ENCODE peak calls at places on chromosomes 11 and 22, in five cellular contexts. V is aorta; D is stomach; O is CD8-positive, alpha-beta memory T cell; P is IMR-90. U is an unnamed sample. For H3K4me1 and H3K9me3, the result is how much of the 10 kb centered on the place peaks cover.

GRCh38 chr11:116825854-116826750 is 3.0 kb upstream of the APOA4 start:
- DNase-seq in V (no peak), D (no peak), O (no peak), P (no peak), U (no peak)

GRCh38 chr11:130904380-130904779 is 11.9 kb downstream of the SNX19 start:
- DNase-seq in V (no peak), D (no peak), O (no peak), P (no peak), U (no peak)

GRCh38 chr11:18768472-18768901 is 23.1 kb downstream of the PTPN5 start:
- DNase-seq in V (no peak), D (no peak), O (no peak), P (no peak), U (no peak)

GRCh38 chr11:13384837-13385417 is 78.1 kb downstream of the BTBD10 start:
- DNase-seq in V (no peak), D (no peak), O (no peak), P (peak), U (no peak)

GRCh38 chr11:117795726-117796455 is 1.1 kb downstream of the DSCAML1 start:
- DNase-seq in V (no peak), D (no peak), O (no peak), P (no peak), U (no peak)

GRCh38 chr22:25881353-25881752 is 139.4 kb downstream of the MYO18B start:
- DNase-seq in V (no peak), D (no peak), O (no peak), P (no peak), U (no peak)

GRCh38 chr22:37431366-37431765 is 4.1 kb upstream of the ELFN2 start:
- DNase-seq in V (no peak), D (no peak), O (no peak), P (peak), U (no peak)

GRCh38 chr22:30507670-30508069 is 2.2 kb upstream of the SEC14L4 start:
- DNase-seq in V (no peak), D (no peak), O (no peak), P (no peak), U (no peak)

GRCh38 chr11:67373916-67374570 is 645 bp upstream of the CLCF1 start:
- DNase-seq in V (peak), D (peak), O (peak), P (peak), U (no peak)

GRCh38 chr11:76769645-76770586 is 13.2 kb upstream of the TSKU start:
- DNase-seq in V (no peak), D (peak), O (no peak), P (peak), U (no peak)

GRCh38 chr22:38653741-38654140 is 2.5 kb downstream of the FAM227A start:
- DNase-seq in V (no peak), D (no peak), O (no peak), P (no peak), U (no peak)

GRCh38 chr11:120001161-120002135 is 136.5 kb downstream of the TRIM29 start:
- DNase-seq in V (no peak), D (no peak), O (no peak), P (no peak), U (no peak)

GRCh38 chr11:47672283-47672730 is 29.9 kb upstream of the MTCH2 start:
- DNase-seq in V (no peak), D (no peak), O (no peak), P (peak), U (no peak)

GRCh38 chr11:22733849-22734248 is 67.4 kb downstream of the GAS2 start:
- DNase-seq in V (no peak), D (no peak), O (no peak), P (no peak), U (no peak)

DNA sequence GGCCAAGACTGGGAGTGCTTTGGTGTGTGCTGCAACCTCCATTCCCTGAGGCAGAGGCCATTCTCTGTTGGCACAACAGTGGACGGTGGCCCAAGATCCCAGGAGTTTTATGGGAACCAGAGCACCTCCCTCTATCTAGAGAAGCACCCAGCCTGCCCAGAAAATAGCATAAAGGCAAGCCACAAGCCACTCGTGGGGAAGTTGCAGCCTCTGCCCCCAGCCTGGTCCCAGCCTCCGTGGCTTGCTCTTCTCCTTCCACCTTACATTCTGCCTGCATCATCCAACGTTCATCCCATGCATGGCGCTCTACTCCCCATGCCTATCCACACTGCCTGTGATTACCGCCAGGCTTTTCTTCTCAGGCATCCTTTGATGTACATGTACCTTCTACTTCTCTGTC is 15.8 kb downstream of the IL17RA start:
- DNase-seq in V (peak), D (no peak), O (no peak), P (no peak), U (no peak)
- H3K4me1 ChIP-seq in V (under half), D (under half), O (half or more), P (under half), U (under half)

DNA sequence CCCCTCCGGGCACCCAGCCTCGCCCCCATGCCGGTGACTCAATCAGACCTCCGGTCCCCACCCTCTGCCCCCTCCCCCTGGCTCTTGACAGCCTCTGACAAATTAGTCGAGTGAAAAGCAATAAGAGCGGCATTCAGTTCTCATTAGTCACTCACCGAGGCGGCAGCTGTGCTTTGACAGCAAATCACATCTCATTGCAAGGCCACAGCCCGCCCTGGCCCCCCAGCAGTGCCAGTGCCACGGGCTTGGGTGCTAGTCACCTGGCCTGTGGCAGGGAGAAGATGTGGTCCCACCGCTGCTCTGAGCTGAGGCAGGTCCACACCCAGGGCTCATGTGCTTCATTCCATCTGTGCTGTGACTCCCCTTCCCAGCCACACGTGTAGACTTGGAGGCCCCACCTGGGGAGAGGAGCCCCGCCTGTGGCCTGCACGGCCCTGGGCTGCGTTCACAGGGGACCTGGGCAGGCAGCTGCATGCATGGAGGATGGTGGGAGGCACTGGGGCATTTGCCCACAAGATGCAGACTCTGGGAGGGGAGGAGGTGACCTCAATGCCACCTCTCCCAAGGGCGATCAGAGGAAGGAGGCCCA is 7.4 kb upstream of the TH start:
- DNase-seq in V (no peak), D (no peak), O (no peak), P (peak), U (no peak)
- H3K27ac ChIP-seq in V (no peak), D (no peak), O (no peak), P (no peak), U (no peak)

GRCh38 chr11:50032574-50032973 is at the start of gene OR4C45:
- DNase-seq in V (no peak), D (no peak), O (no peak), P (no peak), U (no peak)
- H3K9me3 ChIP-seq in V (under half), D (under half), O (under half), P (under half), U (under half)

GRCh38 chr22:46110215-46110614 is 40.1 kb upstream of the PPARA start:
- DNase-seq in V (no peak), D (no peak), O (no peak), P (peak), U (no peak)
- H3K4me1 ChIP-seq in V (under half), D (half or more), O (under half), P (under half), U (under half)

GRCh38 chr11:112318661-112319060 is 58.0 kb upstream of the PLET1 start:
- DNase-seq in V (no peak), D (no peak), O (no peak), P (no peak), U (no peak)

GRCh38 chr11:112318193-112318592 is 57.5 kb upstream of the PLET1 start:
- DNase-seq in V (no peak), D (no peak), O (no peak), P (peak), U (no peak)

GRCh38 chr11:112321521-112322172 is 61.0 kb upstream of the PLET1 start:
- DNase-seq in V (no peak), D (peak), O (no peak), P (peak), U (no peak)

GRCh38 chr11:112322173-112322813 is 61.6 kb upstream of the PLET1 start:
- DNase-seq in V (no peak), D (no peak), O (no peak), P (no peak), U (no peak)

GRCh38 chr11:112320668-112321067 is 60.0 kb upstream of the PLET1 start:
- DNase-seq in V (peak), D (peak), O (no peak), P (peak), U (no peak)
- H3K27ac ChIP-seq in V (no peak), D (peak), O (no peak), P (no peak), U (no peak)

GRCh38 chr22:49206281-49206680 is 621.4 kb downstream of the BRD1 start:
- DNase-seq in V (peak), D (peak), O (no peak), P (no peak), U (no peak)

GRCh38 chr22:49207008-49207775 is 620.5 kb downstream of the BRD1 start:
- DNase-seq in V (peak), D (peak), O (no peak), P (no peak), U (no peak)

GRCh38 chr22:49208768-49209252 is 618.9 kb downstream of the BRD1 start:
- DNase-seq in V (peak), D (peak), O (no peak), P (no peak), U (no peak)

GRCh38 chr22:49209452-49210195 is 618.0 kb downstream of the BRD1 start:
- DNase-seq in V (peak), D (peak), O (no peak), P (no peak), U (no peak)

DNA sequence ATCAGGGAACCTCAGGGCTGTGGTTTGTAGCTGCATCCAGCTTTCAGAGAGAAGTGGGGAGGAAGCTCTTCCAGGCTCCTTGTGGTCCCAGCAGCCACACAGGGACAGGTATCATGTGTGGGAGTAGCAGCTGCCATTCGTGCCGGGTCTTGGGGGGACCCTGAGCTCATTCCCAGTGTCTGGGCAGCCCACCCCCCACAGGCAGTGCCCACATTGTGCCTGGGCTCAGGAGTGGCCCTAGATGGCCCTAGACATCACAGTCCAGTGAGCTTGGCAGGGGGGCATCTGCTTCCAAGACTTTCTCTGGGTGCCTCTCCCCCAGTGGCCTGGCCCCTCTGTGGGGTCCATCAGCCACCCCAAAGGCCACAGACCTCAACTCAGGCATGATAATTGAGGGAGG is 619.7 kb downstream of the BRD1 start:
- DNase-seq in V (peak), D (peak), O (no peak), P (no peak), U (no peak)
- H3K9me3 ChIP-seq in V (under half), D (under half), O (under half), P (half or more), U (under half)

DNA sequence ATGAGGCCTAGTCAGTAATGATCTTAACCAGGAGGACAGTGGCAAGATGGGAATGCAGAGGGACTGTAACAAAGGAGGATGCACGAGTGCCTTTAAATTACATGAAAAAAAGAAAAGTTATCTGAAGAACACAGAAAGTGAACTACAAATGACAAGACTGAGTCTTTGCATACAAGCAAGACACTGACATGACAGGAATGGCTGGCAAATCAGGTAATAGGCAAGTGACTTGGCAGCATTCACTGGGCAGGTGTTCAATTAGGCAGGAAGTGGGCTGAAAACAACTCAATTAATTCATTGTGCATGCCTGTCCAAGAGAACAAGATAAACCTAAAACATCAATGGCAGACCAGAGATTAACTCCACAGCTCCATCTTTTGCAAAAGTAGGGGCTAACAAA is 24.0 kb downstream of the SMCO4 start:
- DNase-seq in V (no peak), D (no peak), O (no peak), P (no peak), U (no peak)
- H3K4me1 ChIP-seq in V (under half), D (under half), O (under half), P (under half), U (under half)

GRCh38 chr22:23970816-23971482 is 3.3 kb downstream of the DDT start:
- DNase-seq in V (no peak), D (no peak), O (no peak), P (no peak), U (no peak)

GRCh38 chr22:23969071-23969470 is 2.4 kb downstream of the DDTL start:
- DNase-seq in V (no peak), D (no peak), O (no peak), P (no peak), U (no peak)

GRCh38 chr22:23970201-23970641 is 3.5 kb downstream of the DDTL start:
- DNase-seq in V (no peak), D (no peak), O (no peak), P (no peak), U (no peak)
- H3K27ac ChIP-seq in V (no peak), D (no peak), O (no peak), P (no peak), U (no peak)

GRCh38 chr11:2660357-2660939 is 39.3 kb downstream of the KCNQ1OT1 start:
- DNase-seq in V (no peak), D (no peak), O (no peak), P (no peak), U (no peak)
- H3K9me3 ChIP-seq in V (under half), D (under half), O (under half), P (half or more), U (under half)

U was measured in effector memory CD4-positive, alpha-beta T cell.